ENCODE peak calls at places on chromosome 16, in seven cellular contexts. W, U, T, C, V, I and E are unnamed samples.

GRCh38 chr16:66910175-66910940 is 8.3 kb downstream of the CDH16 start:
- DNase-seq in W (no peak), U (no peak), T (no peak), C (no peak), V (no peak), I (no peak), E (no peak)

GRCh38 chr16:9090101-9090959 is 1.1 kb upstream of the HAPSTR1 start:
- DNase-seq in W (no peak), U (no peak), T (peak; percentile 64), C (no peak), V (peak; percentile 50), I (peak; percentile 72), E (no peak)

GRCh38 chr16:578870-579405 is 9.2 kb downstream of the PIGQ start:
- DNase-seq in W (no peak), U (peak; percentile 30), T (peak; percentile 93), C (peak; percentile 85), V (peak; percentile 86), I (peak; percentile 77), E (peak; percentile 61)

GRCh38 chr16:15949210-15950166 is at the start of gene ABCC1:
- DNase-seq in W (no peak), U (no peak), T (peak; percentile 69), C (no peak), V (peak; percentile 87), I (peak; percentile 95), E (peak; percentile 65)

GRCh38 chr16:27430923-27431484 is 29.0 kb downstream of the IL21R start:
- DNase-seq in W (no peak), U (no peak), T (no peak), C (peak; percentile 55), V (peak; percentile 80), I (no peak), E (no peak)

GRCh38 chr16:27852681-27853080 is 210.8 kb downstream of the GSG1L start:
- DNase-seq in W (no peak), U (no peak), T (no peak), C (no peak), V (no peak), I (no peak), E (no peak)

GRCh38 chr16:89274561-89275283 is 57.2 kb downstream of the ZNF778 start:
- DNase-seq in W (no peak), U (no peak), T (no peak), C (no peak), V (no peak), I (no peak), E (no peak)

GRCh38 chr16:53872248-53873221 is 168.6 kb downstream of the FTO start:
- DNase-seq in W (no peak), U (no peak), T (no peak), C (peak; percentile 14), V (no peak), I (no peak), E (no peak)

GRCh38 chr16:65832679-65833078 is 533.8 kb upstream of the CDH5 start:
- DNase-seq in W (no peak), U (no peak), T (no peak), C (no peak), V (no peak), I (peak; percentile 16), E (no peak)

GRCh38 chr16:87044031-87044380 is 273.2 kb downstream of the C16orf95 start:
- DNase-seq in W (no peak), U (no peak), T (no peak), C (no peak), V (no peak), I (no peak), E (no peak)

GRCh38 chr16:24609740-24610420 is 70.5 kb downstream of the RBBP6 start:
- DNase-seq in W (no peak), U (no peak), T (peak; percentile 83), C (no peak), V (no peak), I (peak; percentile 27), E (no peak)

GRCh38 chr16:11691235-11691634 is 23.0 kb downstream of the SNN start:
- DNase-seq in W (no peak), U (no peak), T (no peak), C (no peak), V (no peak), I (no peak), E (no peak)

GRCh38 chr16:4496305-4496704 is 20.1 kb downstream of the HMOX2 start:
- DNase-seq in W (peak; percentile 82), U (no peak), T (no peak), C (no peak), V (no peak), I (no peak), E (no peak)

GRCh38 chr16:88479795-88480760 is 27.0 kb downstream of the ZFPM1 start:
- DNase-seq in W (no peak), U (no peak), T (no peak), C (peak; percentile 52), V (no peak), I (no peak), E (no peak)

GRCh38 chr16:72850021-72850420 is 197.9 kb downstream of the ZFHX3 start:
- DNase-seq in W (no peak), U (no peak), T (no peak), C (no peak), V (no peak), I (no peak), E (no peak)

GRCh38 chr16:35557731-35558130 is 2098.3 kb downstream of the TP53TG3F start:
- DNase-seq in W (no peak), U (no peak), T (no peak), C (no peak), V (no peak), I (no peak), E (no peak)

GRCh38 chr16:86791287-86792074 is 213.1 kb downstream of the FOXL1 start:
- DNase-seq in W (no peak), U (no peak), T (peak; percentile 42), C (no peak), V (no peak), I (no peak), E (no peak)

GRCh38 chr16:10741844-10742243 is 1.8 kb upstream of the NUBP1 start:
- DNase-seq in W (no peak), U (no peak), T (no peak), C (no peak), V (no peak), I (peak; percentile 76), E (no peak)

GRCh38 chr16:13307255-13307654 is 405.9 kb downstream of the SHISA9 start:
- DNase-seq in W (no peak), U (no peak), T (no peak), C (no peak), V (no peak), I (no peak), E (no peak)

GRCh38 chr16:29824589-29825144 is 4.4 kb downstream of the MVP start:
- DNase-seq in W (no peak), U (no peak), T (no peak), C (no peak), V (no peak), I (no peak), E (peak; percentile 67)

GRCh38 chr16:29820730-29821662 is 734 bp downstream of the MVP start:
- DNase-seq in W (no peak), U (no peak), T (no peak), C (no peak), V (no peak), I (no peak), E (peak; percentile 77)

GRCh38 chr16:29826342-29826695 is 6.1 kb downstream of the MVP start:
- DNase-seq in W (no peak), U (no peak), T (no peak), C (no peak), V (no peak), I (no peak), E (no peak)

GRCh38 chr16:29821663-29822115 is 1.4 kb downstream of the MVP start:
- DNase-seq in W (peak; percentile 70), U (no peak), T (no peak), C (no peak), V (no peak), I (no peak), E (peak; percentile 64)

GRCh38 chr16:29825145-29826044 is 5.1 kb downstream of the MVP start:
- DNase-seq in W (no peak), U (no peak), T (no peak), C (no peak), V (peak; percentile 42), I (no peak), E (peak; percentile 78)
- TF ChIP-seq REST in W (no peak), U (no peak), T (no peak), C (no peak), V (no peak), I (no peak), E (no peak)

GRCh38 chr16:55330726-55331647 is 7.0 kb downstream of the IRX6 start:
- DNase-seq in W (no peak), U (no peak), T (peak; percentile 60), C (no peak), V (no peak), I (no peak), E (no peak)
- TF ChIP-seq REST in W (no peak), U (no peak), T (no peak), C (no peak), V (no peak), I (no peak), E (no peak)

DNA sequence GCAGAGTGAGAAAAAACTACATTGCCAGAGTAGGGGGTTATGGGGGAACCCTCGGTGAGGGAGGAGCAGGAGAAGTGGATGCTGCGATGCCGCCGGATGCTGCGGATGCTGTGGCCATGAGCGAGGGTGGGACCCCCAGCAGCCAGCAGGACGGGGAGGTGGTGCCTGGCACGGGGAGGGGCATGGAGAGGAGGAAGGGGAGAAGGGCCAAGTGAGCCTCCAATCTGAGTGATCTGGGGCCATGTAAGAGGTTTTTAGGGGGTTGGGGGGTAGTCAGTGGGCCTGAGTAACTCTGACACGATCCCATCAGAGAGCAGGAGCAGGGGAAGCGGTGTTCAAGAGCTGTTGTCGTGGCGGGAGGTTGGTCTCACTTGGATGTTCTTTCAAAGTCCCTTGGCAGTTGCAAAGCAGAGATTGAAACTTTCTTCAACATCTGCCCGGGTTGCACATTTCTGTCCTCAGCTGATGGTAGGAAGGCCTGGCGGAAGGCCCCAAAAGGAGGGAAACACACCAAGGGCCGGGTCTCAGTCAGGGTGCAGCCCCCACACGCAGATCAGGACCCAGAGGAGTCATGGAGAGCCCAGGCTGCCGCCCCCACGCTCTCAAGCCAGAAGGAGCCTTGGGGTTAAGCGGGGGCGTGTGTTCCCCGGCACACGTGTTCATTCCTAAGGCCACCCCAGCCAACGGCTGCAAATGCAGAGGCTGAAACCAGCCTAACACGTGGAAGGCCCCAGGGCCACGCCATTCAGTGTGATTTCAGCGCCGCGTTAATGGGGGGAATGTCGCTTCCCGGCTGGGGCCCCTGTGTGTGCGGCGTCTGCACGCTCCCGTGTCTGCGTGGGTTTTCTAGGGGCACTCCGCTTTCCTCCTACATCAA is 81.7 kb downstream of the ZDHHC7 start:
- DNase-seq in W (no peak), U (no peak), T (no peak), C (no peak), V (peak; percentile 68), I (no peak), E (no peak)
- TF ChIP-seq REST in W (no peak), U (no peak), T (no peak), C (no peak), V (no peak), I (no peak), E (no peak)

DNA sequence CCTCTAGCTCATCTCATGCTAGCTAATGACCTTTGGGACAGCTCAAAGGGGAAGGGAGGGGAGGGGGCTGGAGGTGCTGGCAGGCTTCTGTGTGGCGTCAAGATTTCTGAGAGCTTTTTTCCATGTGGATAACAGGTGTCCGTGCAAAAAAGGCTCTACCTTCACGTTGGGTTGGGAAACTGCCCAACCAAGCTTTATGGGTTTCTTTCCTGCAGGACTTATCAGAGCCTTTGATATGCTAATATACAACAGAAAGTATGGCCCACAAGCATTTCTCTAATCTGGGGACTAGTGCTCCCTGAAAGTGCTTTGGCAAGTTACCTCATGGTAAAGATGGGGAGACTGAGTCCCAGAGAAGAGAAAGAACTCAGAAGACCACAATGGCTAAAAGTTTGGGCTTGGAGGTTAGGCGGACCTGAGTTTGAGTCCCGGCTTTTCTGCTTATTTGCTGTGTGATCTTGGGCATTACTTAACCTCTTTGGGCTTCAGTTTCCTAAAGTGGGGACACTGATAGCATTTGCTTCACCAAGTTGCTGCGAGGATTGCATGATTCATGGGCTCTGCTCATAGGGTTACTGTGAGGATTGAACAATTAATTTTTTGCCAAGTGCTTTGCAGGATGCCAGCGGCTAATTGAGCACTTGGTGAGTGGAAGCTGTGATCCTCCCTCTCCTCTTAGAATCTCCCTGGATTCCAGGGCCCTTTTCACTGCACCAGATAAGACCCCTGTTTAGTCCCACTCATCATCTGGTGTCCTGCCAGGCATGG is 14.1 kb downstream of the ADGRG1 start:
- DNase-seq in W (no peak), U (no peak), T (no peak), C (no peak), V (no peak), I (no peak), E (no peak)
- TF ChIP-seq REST in W (no peak), U (no peak), T (no peak), C (no peak), V (no peak), I (no peak), E (no peak)